ENCODE peak calls at places on chromosome 16, in six cellular contexts. R is heart left ventricle, M is SK-N-MC, G is epithelial cell of esophagus, J is AG09309, F is thoracic aorta. A is an unnamed sample.

GRCh38 chr16:87057291-87057881 is 259.8 kb downstream of the C16orf95 start:
- DNase-seq in R (no peak), M (no peak), G (no peak), F (no peak), J (no peak), A (no peak)

GRCh38 chr16:67489401-67490083 is 6.2 kb upstream of the AGRP start:
- DNase-seq in M (no peak), J (no peak), R (no peak), G (no peak), F (no peak), A (no peak)

GRCh38 chr16:14525021-14525420 is 105.0 kb downstream of the PARN start:
- DNase-seq in R (no peak), G (no peak), J (no peak), M (no peak), F (no peak), A (no peak)

GRCh38 chr16:3461120-3461519 is 17.6 kb downstream of the NAA60 start:
- DNase-seq in F (no peak), J (no peak), M (no peak), R (no peak), G (no peak), A (no peak)

GRCh38 chr16:89331371-89332109 is 114.0 kb downstream of the ZNF778 start:
- DNase-seq in R (no peak), J (no peak), F (no peak), G (no peak), M (no peak), A (no peak)

GRCh38 chr16:51152691-51153261 is 1.7 kb upstream of the SALL1 start:
- DNase-seq in R (no peak), G (no peak), M (no peak), F (no peak), J (no peak), A (no peak)

GRCh38 chr16:66188786-66189725 is 177.4 kb upstream of the CDH5 start:
- DNase-seq in F (no peak), M (no peak), J (peak; percentile 21), G (no peak), R (no peak), A (no peak)

GRCh38 chr16:88691129-88691813 is 5.0 kb upstream of the SNAI3 start:
- DNase-seq in G (no peak), J (no peak), M (no peak), R (no peak), F (no peak), A (no peak)

GRCh38 chr16:1172651-1173050 is 19.7 kb downstream of the CACNA1H start:
- DNase-seq in J (no peak), R (no peak), M (no peak), G (no peak), F (no peak), A (no peak)

GRCh38 chr16:48330847-48331204 is 54.4 kb downstream of the SIAH1 start:
- DNase-seq in R (no peak), J (no peak), F (no peak), G (no peak), M (no peak), A (no peak)

GRCh38 chr16:31177136-31177535 is 2.8 kb upstream of the FUS start:
- DNase-seq in M (no peak), F (no peak), G (peak; percentile 40), R (no peak), J (peak; percentile 7), A (no peak)

GRCh38 chr16:57386381-57386951 is 14.2 kb downstream of the CX3CL1 start:
- DNase-seq in J (peak; percentile 13), M (no peak), F (no peak), R (no peak), G (no peak), A (no peak)

GRCh38 chr16:2148714-2149629 is 547 bp downstream of the RAB26 start:
- DNase-seq in R (peak; percentile 46), G (peak; percentile 29), J (no peak), M (no peak), F (no peak), A (no peak)

GRCh38 chr16:21645261-21645721 is 7.1 kb downstream of the IGSF6 start:
- DNase-seq in G (no peak), R (no peak), J (no peak), M (no peak), F (no peak), A (no peak)

GRCh38 chr16:20647736-20648135 is 49.7 kb downstream of the ACSM1 start:
- DNase-seq in G (no peak), R (no peak), J (no peak), F (no peak), M (no peak), A (no peak)

GRCh38 chr16:71526111-71526998 is at the start of gene CHST4:
- DNase-seq in F (no peak), J (peak; percentile 7), G (peak; percentile 77), M (no peak), R (no peak), A (peak; percentile 23)

GRCh38 chr16:58337090-58337444 is 42.2 kb upstream of the PRSS54 start:
- DNase-seq in J (no peak), R (no peak), F (no peak), M (no peak), G (no peak), A (no peak)

GRCh38 chr16:85750827-85751641 is at the start of gene C16orf74:
- DNase-seq in J (no peak), M (no peak), F (no peak), R (peak; percentile 54), G (peak; percentile 82), A (no peak)

GRCh38 chr16:9092963-9093477 is 1.6 kb downstream of the HAPSTR1 start:
- DNase-seq in R (peak; percentile 47), F (no peak), M (no peak), G (no peak), J (no peak), A (no peak)

GRCh38 chr16:31099860-31100638 is 5.5 kb upstream of the VKORC1 start:
- DNase-seq in R (no peak), M (no peak), G (peak; percentile 36), F (no peak), J (no peak), A (no peak)

GRCh38 chr16:89798832-89799370 is 17.5 kb downstream of the FANCA start:
- DNase-seq in M (no peak), J (no peak), F (no peak), G (no peak), R (peak; percentile 58), A (no peak)

GRCh38 chr16:75195811-75196790 is 10.9 kb downstream of the CTRB2 start:
- DNase-seq in R (no peak), M (no peak), J (no peak), G (no peak), F (no peak), A (no peak)

GRCh38 chr16:75202069-75202590 is 4.8 kb downstream of the CTRB2 start:
- DNase-seq in F (no peak), G (no peak), J (no peak), M (no peak), R (no peak), A (no peak)

GRCh38 chr16:75196826-75197225 is 10.1 kb downstream of the CTRB2 start:
- DNase-seq in G (no peak), F (no peak), R (no peak), J (no peak), M (no peak), A (no peak)

GRCh38 chr16:75197522-75198134 is 9.3 kb downstream of the CTRB2 start:
- DNase-seq in R (no peak), M (no peak), J (no peak), F (no peak), G (no peak), A (no peak)

DNA sequence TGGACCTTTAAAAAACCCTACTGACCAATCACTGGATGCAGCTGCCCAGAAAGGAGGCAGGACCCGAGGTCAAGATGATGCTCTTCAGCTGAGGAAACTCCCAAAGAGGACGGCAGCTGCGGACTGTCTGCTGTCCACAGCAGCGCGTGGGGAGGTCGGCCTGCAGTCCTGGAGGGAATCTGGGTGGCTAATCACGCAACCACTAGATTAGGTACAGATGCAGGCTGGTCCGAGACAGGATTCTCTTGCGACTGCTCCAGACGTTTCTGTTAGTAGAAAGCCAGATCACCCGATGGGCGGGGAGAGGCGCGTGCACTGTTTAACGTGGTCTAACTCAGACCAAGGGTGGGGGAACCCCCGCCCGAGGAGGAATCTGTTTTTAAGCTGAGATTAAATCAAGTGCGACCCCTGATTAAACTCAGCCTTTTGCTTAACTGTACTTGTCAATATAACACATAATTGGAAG is 8.8 kb downstream of the CTRB2 start:
- DNase-seq in J (peak; percentile 25), M (no peak), F (no peak), G (no peak), R (no peak), A (no peak)
- H3K4me3 ChIP-seq in J (peak overlapping the region; percentile 30), M (no peak overlapping the region), F (no peak overlapping the region), G (no peak overlapping the region), R (no peak overlapping the region), A (peak overlapping the region; percentile 10)

DNA sequence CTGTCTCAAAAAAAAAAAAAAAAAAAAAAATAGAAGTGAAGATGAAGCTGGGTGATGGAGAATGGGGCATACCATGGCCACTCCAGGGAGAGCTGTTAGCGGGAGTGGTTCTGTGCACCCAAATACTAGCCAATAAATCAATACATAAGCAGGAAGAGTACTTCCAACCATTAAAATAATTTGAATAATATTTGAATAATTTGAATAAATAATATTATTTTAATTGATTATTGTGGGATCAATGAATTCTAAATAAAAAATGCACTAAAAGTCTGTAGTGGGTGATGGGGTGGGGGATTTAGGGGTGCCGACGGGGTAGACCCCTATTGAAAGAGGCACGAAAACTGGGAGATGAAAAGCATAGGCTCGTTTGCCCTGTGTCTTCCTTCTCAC is 41.4 kb upstream of the CMIP start:
- DNase-seq in M (no peak), J (no peak), F (no peak), G (no peak), R (no peak), A (no peak)
- H3K4me3 ChIP-seq in M (peak overlapping the region; percentile 64), J (no peak overlapping the region), F (no peak overlapping the region), G (no peak overlapping the region), R (peak overlapping the region; percentile 21), A (no peak overlapping the region)

DNA sequence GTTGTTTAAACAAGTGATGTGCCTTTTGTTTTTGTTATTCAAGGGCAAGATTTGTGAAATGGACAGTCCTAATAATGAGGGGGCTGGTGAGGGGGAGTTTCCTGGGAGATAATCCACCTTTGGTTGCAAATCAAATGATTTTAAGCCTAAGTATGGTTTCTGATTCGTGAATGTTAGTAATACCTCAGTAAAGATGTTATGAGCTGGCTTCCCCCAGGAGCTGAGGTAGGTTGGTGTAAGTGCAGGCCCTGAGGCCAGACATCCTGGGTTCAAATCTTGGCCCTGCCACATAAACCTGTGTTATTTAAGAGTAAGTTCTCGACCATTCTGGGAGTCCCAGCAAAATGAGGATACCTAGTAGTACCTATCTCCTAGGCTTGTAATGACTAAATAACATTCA is 1.5 kb downstream of the SNX29 start:
- DNase-seq in J (no peak), M (no peak), G (no peak), F (no peak), R (no peak), A (no peak)
- H3K4me3 ChIP-seq in J (peak overlapping the region; percentile 82), M (no peak overlapping the region), G (no peak overlapping the region), F (peak overlapping the region; percentile 71), R (peak overlapping the region; percentile 96), A (peak overlapping the region; percentile 95)

DNA sequence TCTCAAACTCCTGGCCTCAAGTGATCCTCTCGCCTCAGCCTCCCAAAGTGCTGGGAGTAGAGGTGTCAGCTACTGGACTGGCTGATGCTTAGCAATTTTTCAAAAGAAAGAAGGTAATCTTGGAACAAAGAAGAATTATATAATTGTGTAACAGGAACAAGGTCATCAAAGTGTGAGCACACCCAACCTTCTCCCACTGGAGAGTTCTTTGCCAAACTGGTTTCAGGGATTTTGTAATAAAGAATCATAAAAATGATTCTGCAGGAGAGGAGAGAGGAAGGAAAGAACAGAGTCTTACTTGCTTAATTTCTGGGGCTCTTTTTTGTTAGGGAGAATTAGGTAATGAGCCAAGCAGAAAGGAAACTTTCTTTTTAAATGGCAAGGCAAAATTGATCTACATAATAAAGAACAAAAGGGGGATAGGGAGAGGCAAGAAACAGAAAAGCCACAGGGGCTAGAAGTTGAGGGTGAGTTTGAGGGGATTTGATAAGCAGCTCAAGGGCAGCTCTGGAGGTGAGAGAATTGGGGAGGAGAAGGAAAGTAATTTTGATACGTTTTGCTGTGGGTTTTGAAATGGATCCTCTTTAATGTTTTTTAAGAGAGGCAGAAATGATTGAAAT is 21.3 kb downstream of the CHD9NB start:
- DNase-seq in R (no peak), F (no peak), M (no peak), G (peak; percentile 71), J (no peak), A (no peak)
- H3K4me3 ChIP-seq in R (no peak overlapping the region), F (no peak overlapping the region), M (no peak overlapping the region), G (no peak overlapping the region), J (no peak overlapping the region), A (no peak overlapping the region)

A was measured in retinal pigment epithelial cell.